ENCODE peak calls at places on chromosomes 7 and 10, in seven cellular contexts. O is SW 1271; S is LHCN-M2; Y is SW480; T is ACHN; X is CD8-positive, alpha-beta memory T cell; W is germinal center. P is an unnamed sample.

GRCh38 chr7:21767300-21767900 is 178.3 kb downstream of the CDCA7L start:
- DNase-seq in S (peak), O (peak), W (peak), Y (peak), T (peak), X (no peak), P (peak)

GRCh38 chr10:46267132-46267985 is 19.4 kb upstream of the ANTXRL start:
- DNase-seq in S (no peak), W (no peak), O (no peak), X (no peak), T (no peak), Y (no peak), P (no peak)

GRCh38 chr10:132626761-132627735 is 89.5 kb downstream of the INPP5A start:
- DNase-seq in T (no peak), O (no peak), W (no peak), X (no peak), S (no peak), Y (no peak), P (no peak)

GRCh38 chr7:34036069-34036920 is 131.0 kb downstream of the BMPER start:
- DNase-seq in W (no peak), X (no peak), Y (peak), T (no peak), S (peak), O (no peak), P (no peak)

GRCh38 chr7:138247568-138248328 is 171.5 kb downstream of the AKR1D1 start:
- DNase-seq in S (no peak), O (no peak), T (no peak), W (no peak), X (no peak), Y (no peak), P (no peak)

GRCh38 chr10:99742701-99743100 is 10.7 kb downstream of the CUTC start:
- DNase-seq in X (no peak), W (no peak), T (no peak), O (no peak), Y (no peak), S (peak), P (no peak)

GRCh38 chr7:2201686-2202360 is 30.9 kb downstream of the MAD1L1 start:
- DNase-seq in X (no peak), W (no peak), Y (no peak), T (no peak), O (no peak), S (no peak), P (no peak)

GRCh38 chr10:16304311-16304710 is 132.5 kb upstream of the PTER start:
- DNase-seq in T (no peak), W (no peak), O (no peak), X (no peak), Y (no peak), S (no peak), P (no peak)

GRCh38 chr10:112979927-112980326 is 29.9 kb downstream of the TCF7L2 start:
- DNase-seq in W (no peak), Y (no peak), T (no peak), O (no peak), X (no peak), S (no peak), P (no peak)

GRCh38 chr10:46553238-46554049 is 3.0 kb downstream of the GPRIN2 start:
- DNase-seq in O (no peak), Y (no peak), W (no peak), S (no peak), X (no peak), T (no peak), P (no peak)

GRCh38 chr7:55304363-55304762 is 60.8 kb upstream of the LANCL2 start:
- DNase-seq in Y (no peak), S (peak), T (no peak), W (no peak), X (no peak), O (no peak), P (no peak)

GRCh38 chr7:17937506-17938115 is 2.7 kb downstream of the SNX13 start:
- DNase-seq in T (peak), W (no peak), X (no peak), Y (no peak), S (no peak), O (no peak), P (no peak)

GRCh38 chr10:61978965-61979364 is 77.5 kb downstream of the ARID5B start:
- DNase-seq in S (no peak), W (no peak), T (no peak), X (no peak), O (no peak), Y (no peak), P (no peak)

GRCh38 chr10:16280595-16280994 is 156.2 kb upstream of the PTER start:
- DNase-seq in T (no peak), O (no peak), W (no peak), S (no peak), Y (no peak), X (no peak), P (no peak)